ENCODE peak calls at places on chromosomes 4 and X, in nine cellular contexts. Y, N, R, J, P, D, M, I and S are unnamed samples.

GRCh38 chr4:71052034-71052433 is 58.6 kb downstream of the DCK start:
- DNase-seq in Y (no peak), N (no peak), R (no peak), J (no peak), P (no peak), D (no peak), M (no peak), I (no peak), S (no peak)

GRCh38 chr4:94758141-94758699 is 465 bp downstream of the BMPR1B start:
- DNase-seq in Y (no peak), N (peak), R (no peak), J (no peak), P (peak), D (peak), M (no peak), I (peak), S (no peak)

GRCh38 chrX:3252744-3253143 is 93.7 kb downstream of the MXRA5 start:
- DNase-seq in Y (no peak), N (no peak), R (no peak), J (no peak), P (no peak), D (no peak), M (no peak), I (no peak), S (no peak)

GRCh38 chr4:182238355-182238931 is 4.8 kb upstream of the TENM3 start:
- DNase-seq in Y (no peak), N (no peak), R (no peak), J (no peak), P (peak), D (peak), M (no peak), I (no peak), S (no peak)

GRCh38 chr4:123351713-123352112 is 44.9 kb upstream of the SPRY1 start:
- DNase-seq in Y (no peak), N (no peak), R (no peak), J (no peak), P (peak), D (no peak), M (no peak), I (no peak), S (no peak)

GRCh38 chrX:133497356-133497755 is 82.1 kb upstream of the GPC4 start:
- DNase-seq in Y (no peak), N (no peak), R (no peak), J (no peak), P (no peak), D (no peak), M (no peak), I (no peak), S (no peak)

GRCh38 chr4:131526686-131527085 is 1622.4 kb upstream of the PCDH10 start:
- DNase-seq in Y (no peak), N (no peak), R (no peak), J (no peak), P (no peak), D (peak), M (no peak), I (no peak), S (no peak)

GRCh38 chr4:123564758-123565346 is 168.3 kb downstream of the SPRY1 start:
- DNase-seq in Y (peak), N (peak), R (no peak), J (peak), P (peak), D (peak), M (peak), I (no peak), S (peak)

GRCh38 chr4:7342581-7343352 is 92.0 kb downstream of the PSAPL1 start:
- DNase-seq in Y (no peak), N (peak), R (no peak), J (no peak), P (no peak), D (no peak), M (no peak), I (no peak), S (no peak)

GRCh38 chr4:8352368-8353157 is 83.0 kb downstream of the HTRA3 start:
- DNase-seq in Y (no peak), N (no peak), R (no peak), J (no peak), P (no peak), D (no peak), M (no peak), I (peak), S (no peak)

GRCh38 chr4:126899382-126899801 is 733.4 kb upstream of the INTU start:
- DNase-seq in Y (no peak), N (no peak), R (no peak), J (no peak), P (peak), D (peak), M (no peak), I (no peak), S (peak)

GRCh38 chrX:639151-639550 is 8.6 kb downstream of the SHOX start:
- DNase-seq in Y (no peak), N (no peak), R (no peak), J (no peak), P (no peak), D (no peak), M (no peak), I (no peak), S (no peak)

GRCh38 chrX:45621356-45622041 is 420.8 kb upstream of the DIPK2B start:
- DNase-seq in Y (no peak), N (no peak), R (no peak), J (no peak), P (peak), D (peak), M (no peak), I (no peak), S (no peak)

GRCh38 chr4:169620846-169621228 is 459 bp downstream of the CLCN3 start:
- DNase-seq in Y (peak), N (peak), R (no peak), J (peak), P (peak), D (peak), M (peak), I (no peak), S (no peak)

GRCh38 chr4:68434277-68434676 is 13.0 kb upstream of the TMPRSS11E start:
- DNase-seq in Y (no peak), N (no peak), R (no peak), J (no peak), P (no peak), D (no peak), M (no peak), I (no peak), S (no peak)

GRCh38 chr4:148651991-148652390 is 209.8 kb upstream of the NR3C2 start:
- DNase-seq in Y (no peak), N (no peak), R (no peak), J (no peak), P (no peak), D (no peak), M (no peak), I (no peak), S (no peak)

GRCh38 chrX:132207996-132208395 is 11.3 kb downstream of the RAP2C start:
- DNase-seq in Y (no peak), N (no peak), R (no peak), J (no peak), P (no peak), D (peak), M (no peak), I (no peak), S (no peak)

GRCh38 chr4:89218587-89218986 is 89.0 kb downstream of the GPRIN3 start:
- DNase-seq in Y (no peak), N (no peak), R (no peak), J (no peak), P (no peak), D (no peak), M (no peak), I (no peak), S (no peak)

GRCh38 chrX:19924285-19924684 is 36.9 kb upstream of the SH3KBP1 start:
- DNase-seq in Y (no peak), N (no peak), R (no peak), J (no peak), P (peak), D (no peak), M (no peak), I (no peak), S (no peak)

GRCh38 chr4:186904104-186904503 is 180.4 kb upstream of the FAT1 start:
- DNase-seq in Y (no peak), N (no peak), R (no peak), J (no peak), P (peak), D (peak), M (no peak), I (no peak), S (no peak)

GRCh38 chr4:42906906-42907774 is 14.6 kb downstream of the GRXCR1 start:
- DNase-seq in Y (no peak), N (peak), R (no peak), J (peak), P (peak), D (peak), M (no peak), I (no peak), S (no peak)

GRCh38 chrX:31280580-31280979 is 208.7 kb upstream of the FTHL17 start:
- DNase-seq in Y (no peak), N (no peak), R (no peak), J (no peak), P (no peak), D (peak), M (no peak), I (no peak), S (no peak)

GRCh38 chr4:37453004-37453360 is 208.4 kb downstream of the NWD2 start:
- DNase-seq in Y (no peak), N (peak), R (no peak), J (peak), P (peak), D (peak), M (peak), I (peak), S (peak)

GRCh38 chr4:100117749-100118148 is 72.5 kb downstream of the DDIT4L start:
- DNase-seq in Y (no peak), N (no peak), R (no peak), J (no peak), P (no peak), D (no peak), M (no peak), I (no peak), S (no peak)

GRCh38 chrX:10021461-10022272 is 54.5 kb downstream of the CLDN34 start:
- DNase-seq in Y (no peak), N (no peak), R (no peak), J (no peak), P (no peak), D (peak), M (no peak), I (no peak), S (no peak)

GRCh38 chrX:66760648-66761047 is 121.8 kb upstream of the EDA2R start:
- DNase-seq in Y (no peak), N (no peak), R (no peak), J (peak), P (no peak), D (peak), M (no peak), I (no peak), S (no peak)

GRCh38 chr4:38902695-38903094 is 35.1 kb downstream of the FAM114A1 start:
- DNase-seq in Y (no peak), N (peak), R (no peak), J (peak), P (peak), D (no peak), M (peak), I (no peak), S (peak)

GRCh38 chr4:7423801-7424552 is 10.8 kb downstream of the PSAPL1 start:
- DNase-seq in Y (no peak), N (no peak), R (no peak), J (no peak), P (no peak), D (no peak), M (no peak), I (peak), S (no peak)

GRCh38 chrX:51931761-51932160 is 38.3 kb downstream of the MAGED1 start:
- DNase-seq in Y (no peak), N (no peak), R (no peak), J (no peak), P (no peak), D (no peak), M (no peak), I (no peak), S (no peak)

GRCh38 chr4:75745192-75745591 is 20.8 kb downstream of the USO1 start:
- DNase-seq in Y (no peak), N (no peak), R (no peak), J (no peak), P (peak), D (peak), M (no peak), I (no peak), S (no peak)

GRCh38 chr4:675980-676870 is 1.9 kb downstream of the MYL5 start:
- DNase-seq in Y (no peak), N (no peak), R (no peak), J (no peak), P (no peak), D (no peak), M (no peak), I (no peak), S (no peak)

GRCh38 chrX:20623448-20623847 is 356.7 kb upstream of the RPS6KA3 start:
- DNase-seq in Y (no peak), N (no peak), R (no peak), J (no peak), P (peak), D (no peak), M (no peak), I (no peak), S (no peak)

GRCh38 chr4:51866835-51867234 is 23.9 kb downstream of the DCUN1D4 start:
- DNase-seq in Y (no peak), N (no peak), R (no peak), J (no peak), P (no peak), D (no peak), M (no peak), I (no peak), S (no peak)

GRCh38 chr4:89528525-89529133 is 221.0 kb upstream of the GPRIN3 start:
- DNase-seq in Y (no peak), N (no peak), R (no peak), J (no peak), P (no peak), D (no peak), M (no peak), I (no peak), S (no peak)

GRCh38 chrX:116435597-116435996 is 809 bp upstream of the SLC6A14 start:
- DNase-seq in Y (no peak), N (no peak), R (no peak), J (no peak), P (no peak), D (no peak), M (no peak), I (no peak), S (no peak)

GRCh38 chrX:98380106-98380505 is 1496.4 kb downstream of the RPA4 start:
- DNase-seq in Y (no peak), N (no peak), R (no peak), J (no peak), P (no peak), D (no peak), M (no peak), I (no peak), S (no peak)